ENCODE peak calls at places on chromosomes 2 and 18, in eight cellular contexts. Y, O, V, J, H, C, X and E are unnamed samples.

GRCh38 chr2:212531499-212531898 is 7.1 kb downstream of the ERBB4 start:
- DNase-seq in Y (no peak), O (no peak), V (no peak), J (no peak), H (no peak), C (no peak), X (no peak), E (no peak)

GRCh38 chr18:34529358-34530335 is 180.5 kb upstream of the DTNA start:
- DNase-seq in Y (no peak), O (no peak), V (peak), J (no peak), H (no peak), C (no peak), X (no peak), E (peak)

GRCh38 chr2:109700680-109701274 is 86.6 kb downstream of the SOWAHC start:
- DNase-seq in Y (no peak), O (no peak), V (no peak), J (no peak), H (no peak), C (no peak), X (no peak), E (no peak)

GRCh38 chr2:71101656-71102055 is 28.4 kb downstream of the MCEE start:
- DNase-seq in Y (no peak), O (peak), V (no peak), J (no peak), H (no peak), C (no peak), X (peak), E (no peak)

GRCh38 chr18:79659733-79660132 is 19.9 kb upstream of the CTDP1 start:
- DNase-seq in Y (no peak), O (no peak), V (no peak), J (no peak), H (no peak), C (no peak), X (no peak), E (no peak)

GRCh38 chr2:44524347-44524926 is 162.7 kb downstream of the CAMKMT start:
- DNase-seq in Y (no peak), O (no peak), V (no peak), J (no peak), H (no peak), C (no peak), X (no peak), E (no peak)

GRCh38 chr2:102187191-102188150 is 648 bp downstream of the IL1RL2 start:
- DNase-seq in Y (peak), O (no peak), V (peak), J (no peak), H (peak), C (no peak), X (no peak), E (no peak)

GRCh38 chr2:203097735-203098134 is 83.1 kb downstream of the NBEAL1 start:
- DNase-seq in Y (no peak), O (peak), V (no peak), J (no peak), H (no peak), C (no peak), X (no peak), E (no peak)

GRCh38 chr2:172655091-172655837 is 80.4 kb upstream of the RAPGEF4 start:
- DNase-seq in Y (no peak), O (peak), V (no peak), J (peak), H (no peak), C (no peak), X (peak), E (no peak)

GRCh38 chr18:2223859-2224258 is 347.4 kb downstream of the METTL4 start:
- DNase-seq in Y (no peak), O (peak), V (no peak), J (peak), H (no peak), C (peak), X (peak), E (peak)

GRCh38 chr2:12304494-12305228 is 412.1 kb upstream of the TRIB2 start:
- DNase-seq in Y (no peak), O (peak), V (no peak), J (no peak), H (no peak), C (no peak), X (no peak), E (no peak)

GRCh38 chr2:47899915-47900314 is 6.4 kb downstream of the FBXO11 start:
- DNase-seq in Y (no peak), O (no peak), V (no peak), J (no peak), H (no peak), C (no peak), X (no peak), E (no peak)

GRCh38 chr18:77572537-77572936 is 322.9 kb downstream of the GALR1 start:
- DNase-seq in Y (no peak), O (no peak), V (no peak), J (no peak), H (no peak), C (no peak), X (no peak), E (no peak)

GRCh38 chr18:12711446-12711845 is 8.6 kb downstream of the PSMG2 start:
- DNase-seq in Y (no peak), O (no peak), V (no peak), J (no peak), H (no peak), C (no peak), X (no peak), E (no peak)

GRCh38 chr2:222733846-222734689 is 62.6 kb downstream of the MOGAT1 start:
- DNase-seq in Y (no peak), O (peak), V (peak), J (no peak), H (no peak), C (no peak), X (no peak), E (no peak)

GRCh38 chr2:85584857-85585780 is 888 bp downstream of the VAMP5 start:
- DNase-seq in Y (peak), O (peak), V (peak), J (peak), H (no peak), C (no peak), X (no peak), E (no peak)

GRCh38 chr2:45145073-45145899 is 136.0 kb upstream of the SIX2 start:
- DNase-seq in Y (no peak), O (no peak), V (no peak), J (no peak), H (no peak), C (no peak), X (no peak), E (no peak)

GRCh38 chr2:58427572-58428285 is 186.6 kb upstream of the FANCL start:
- DNase-seq in Y (peak), O (peak), V (peak), J (peak), H (no peak), C (peak), X (no peak), E (peak)

GRCh38 chr18:10705786-10706185 is 180.0 kb downstream of the NAPG start:
- DNase-seq in Y (no peak), O (no peak), V (no peak), J (no peak), H (no peak), C (peak), X (no peak), E (no peak)

GRCh38 chr2:114170070-114170469 is 272.4 kb upstream of the DPP10 start:
- DNase-seq in Y (no peak), O (peak), V (no peak), J (peak), H (no peak), C (no peak), X (no peak), E (no peak)